ENCODE peak calls at places on chromosome 10, in four cellular contexts. N is NAMALWA, S is upper lobe of right lung, L is T-helper 1 cell. G is an unnamed sample.

GRCh38 chr10:79024296-79024695 is 44.5 kb upstream of the ZMIZ1 start:
- DNase-seq in N (no peak), S (peak; percentile 51), L (no peak), G (no peak)

GRCh38 chr10:82378146-82378545 is 503.2 kb downstream of the NRG3 start:
- DNase-seq in N (no peak), S (no peak), L (no peak), G (no peak)

GRCh38 chr10:67815571-67816059 is 22.4 kb downstream of the DNAJC12 start:
- DNase-seq in N (no peak), S (no peak), L (no peak), G (peak; percentile 70)

GRCh38 chr10:43264324-43264986 is 2.4 kb downstream of the RASGEF1A start:
- DNase-seq in N (no peak), S (no peak), L (no peak), G (no peak)

GRCh38 chr10:26046073-26046684 is 112.2 kb downstream of the MYO3A start:
- DNase-seq in N (no peak), S (no peak), L (no peak), G (no peak)

GRCh38 chr10:15420858-15421257 is 49.8 kb upstream of the FAM171A1 start:
- DNase-seq in N (no peak), S (no peak), L (no peak), G (no peak)

GRCh38 chr10:76255241-76255640 is 823.8 kb downstream of the LRMDA start:
- DNase-seq in N (no peak), S (no peak), L (no peak), G (peak; percentile 41)

GRCh38 chr10:72243822-72244437 is 27.9 kb upstream of the ASCC1 start:
- DNase-seq in N (peak; percentile 28), S (no peak), L (no peak), G (peak; percentile 83)

GRCh38 chr10:129389194-129389593 is 77.8 kb upstream of the MGMT start:
- DNase-seq in N (no peak), S (peak; percentile 29), L (no peak), G (no peak)

GRCh38 chr10:29189272-29189671 is 99.6 kb upstream of the LYZL1 start:
- DNase-seq in N (no peak), S (no peak), L (no peak), G (peak; percentile 58)

GRCh38 chr10:84342584-84342983 is 14.2 kb downstream of the CCSER2 start:
- DNase-seq in N (no peak), S (no peak), L (no peak), G (no peak)

GRCh38 chr10:76091821-76092394 is 660.5 kb downstream of the LRMDA start:
- DNase-seq in N (no peak), S (no peak), L (no peak), G (no peak)

GRCh38 chr10:15997313-15997712 is 137.0 kb upstream of the MINDY3 start:
- DNase-seq in N (no peak), S (no peak), L (no peak), G (no peak)

GRCh38 chr10:43304687-43305333 is 37.9 kb upstream of the RASGEF1A start:
- DNase-seq in N (peak; percentile 45), S (peak; percentile 91), L (peak; percentile 51), G (peak; percentile 89)

GRCh38 chr10:16527452-16527851 is 5.8 kb upstream of the C1QL3 start:
- DNase-seq in N (no peak), S (no peak), L (no peak), G (no peak)

GRCh38 chr10:21510218-21511070 is 15.0 kb downstream of the SKIDA1 start:
- DNase-seq in N (no peak), S (peak; percentile 63), L (no peak), G (peak; percentile 93)

GRCh38 chr10:43866712-43867111 is 218.0 kb upstream of the ZNF32 start:
- DNase-seq in N (no peak), S (no peak), L (no peak), G (no peak)

GRCh38 chr10:14823966-14824365 is 13.9 kb downstream of the CDNF start:
- DNase-seq in N (no peak), S (no peak), L (no peak), G (no peak)

GRCh38 chr10:94010886-94011285 is 17.2 kb downstream of the PLCE1 start:
- DNase-seq in N (no peak), S (no peak), L (no peak), G (no peak)

GRCh38 chr10:6052247-6053221 is 9.6 kb downstream of the IL2RA start:
- DNase-seq in N (peak; percentile 38), S (no peak), L (peak; percentile 68), G (no peak)

GRCh38 chr10:70053896-70054641 is 1.4 kb downstream of the MACROH2A2 start:
- DNase-seq in N (no peak), S (peak; percentile 73), L (no peak), G (no peak)

GRCh38 chr10:45059632-45060031 is 58.9 kb downstream of the ZNF22 start:
- DNase-seq in N (no peak), S (no peak), L (no peak), G (no peak)

GRCh38 chr10:119806334-119807130 is 66.1 kb downstream of the MCMBP start:
- DNase-seq in N (no peak), S (no peak), L (no peak), G (no peak)

GRCh38 chr10:128793726-128794655 is 667.8 kb upstream of the MKI67 start:
- DNase-seq in N (no peak), S (no peak), L (no peak), G (no peak)

GRCh38 chr10:46022978-46023702 is 7.3 kb downstream of the NCOA4 start:
- DNase-seq in N (no peak), S (peak; percentile 99), L (peak; percentile 77), G (peak; percentile 93)

GRCh38 chr10:3872700-3873099 is 87.7 kb upstream of the KLF6 start:
- DNase-seq in N (no peak), S (no peak), L (no peak), G (no peak)

GRCh38 chr10:45428611-45429510 is 54.8 kb downstream of the ALOX5 start:
- DNase-seq in N (no peak), S (peak; percentile 48), L (no peak), G (no peak)

GRCh38 chr10:73281097-73281496 is 28.7 kb upstream of the MRPS16 start:
- DNase-seq in N (no peak), S (no peak), L (no peak), G (no peak)

GRCh38 chr10:34698979-34699378 is 116.1 kb downstream of the PARD3 start:
- DNase-seq in N (no peak), S (no peak), L (no peak), G (no peak)

GRCh38 chr10:62454696-62455451 is 80.7 kb downstream of the ZNF365 start:
- DNase-seq in N (no peak), S (no peak), L (no peak), G (no peak)

GRCh38 chr10:130336612-130337304 is 200.6 kb downstream of the GLRX3 start:
- DNase-seq in N (peak; percentile 3), S (no peak), L (no peak), G (no peak)

GRCh38 chr10:77251297-77252013 is 386.2 kb downstream of the KCNMA1 start:
- DNase-seq in N (peak; percentile 26), S (no peak), L (no peak), G (peak; percentile 43)

GRCh38 chr10:97180367-97180763 is 5.4 kb downstream of the SLIT1 start:
- DNase-seq in N (no peak), S (no peak), L (no peak), G (peak; percentile 39)

GRCh38 chr10:126177414-126178030 is 210.8 kb downstream of the ADAM12 start:
- DNase-seq in N (no peak), S (no peak), L (no peak), G (no peak)

GRCh38 chr10:96740579-96741281 is 20.4 kb upstream of the PIK3AP1 start:
- DNase-seq in N (peak; percentile 52), S (peak; percentile 85), L (no peak), G (no peak)

GRCh38 chr10:79266092-79266491 is 81.2 kb upstream of the PPIF start:
- DNase-seq in N (no peak), S (no peak), L (no peak), G (peak; percentile 93)